ENCODE peak calls at places on chromosome 3, in seven cellular contexts. Z is H9, W is mesenchymal stem cell, H is mesendoderm, A is H1, P is trophoblast cell, V is IMR-90. M is an unnamed sample.

GRCh38 chr3:130414457-130414856 is 69.0 kb downstream of the COL6A5 start:
- DNase-seq in Z (no peak), A (no peak), H (no peak), V (no peak), W (no peak), P (no peak), M (no peak)

GRCh38 chr3:25478358-25478757 is 50.3 kb downstream of the RARB start:
- DNase-seq in V (no peak), P (no peak), H (no peak), A (no peak), W (no peak), Z (no peak), M (no peak)

GRCh38 chr3:112253301-112253971 is 40.6 kb downstream of the SLC9C1 start:
- DNase-seq in A (no peak), H (no peak), Z (no peak), W (no peak), P (no peak), V (no peak), M (no peak)

GRCh38 chr3:166013073-166013679 is 176.0 kb upstream of the BCHE start:
- DNase-seq in W (peak), V (peak), P (peak), Z (no peak), H (peak), A (no peak), M (peak)

GRCh38 chr3:23991236-23992050 is 46.4 kb downstream of the NR1D2 start:
- DNase-seq in H (no peak), P (no peak), V (peak), W (peak), Z (no peak), A (no peak), M (no peak)

GRCh38 chr3:169980055-169980454 is 13.4 kb downstream of the SEC62 start:
- DNase-seq in W (peak), A (no peak), P (no peak), H (no peak), Z (no peak), V (peak), M (no peak)

GRCh38 chr3:11335056-11335608 is 62.9 kb downstream of the ATG7 start:
- DNase-seq in H (peak), V (peak), W (peak), A (no peak), Z (no peak), P (peak), M (peak)

GRCh38 chr3:152043620-152044019 is 170.2 kb downstream of the SUCNR1 start:
- DNase-seq in W (no peak), H (no peak), A (no peak), P (no peak), V (no peak), Z (no peak), M (no peak)

GRCh38 chr3:156548041-156548687 is 6.8 kb downstream of the SSR3 start:
- DNase-seq in Z (no peak), W (peak), A (no peak), H (no peak), P (no peak), V (no peak), M (no peak)

GRCh38 chr3:55175423-55175822 is 247.6 kb upstream of the LRTM1 start:
- DNase-seq in A (no peak), H (no peak), V (no peak), W (no peak), Z (no peak), P (no peak), M (no peak)
- H2BK5ac ChIP-seq in A (no peak), H (no peak), V (peak), W (no peak), Z (no peak), P (no peak), M (no peak)

GRCh38 chr3:178562869-178563232 is 26.6 kb downstream of the KCNMB2 start:
- DNase-seq in V (no peak), A (no peak), W (peak), Z (no peak), P (no peak), H (no peak), M (no peak)

GRCh38 chr3:178562143-178562868 is 26.1 kb downstream of the KCNMB2 start:
- DNase-seq in Z (no peak), A (no peak), W (peak), P (no peak), V (no peak), H (peak), M (no peak)

DNA sequence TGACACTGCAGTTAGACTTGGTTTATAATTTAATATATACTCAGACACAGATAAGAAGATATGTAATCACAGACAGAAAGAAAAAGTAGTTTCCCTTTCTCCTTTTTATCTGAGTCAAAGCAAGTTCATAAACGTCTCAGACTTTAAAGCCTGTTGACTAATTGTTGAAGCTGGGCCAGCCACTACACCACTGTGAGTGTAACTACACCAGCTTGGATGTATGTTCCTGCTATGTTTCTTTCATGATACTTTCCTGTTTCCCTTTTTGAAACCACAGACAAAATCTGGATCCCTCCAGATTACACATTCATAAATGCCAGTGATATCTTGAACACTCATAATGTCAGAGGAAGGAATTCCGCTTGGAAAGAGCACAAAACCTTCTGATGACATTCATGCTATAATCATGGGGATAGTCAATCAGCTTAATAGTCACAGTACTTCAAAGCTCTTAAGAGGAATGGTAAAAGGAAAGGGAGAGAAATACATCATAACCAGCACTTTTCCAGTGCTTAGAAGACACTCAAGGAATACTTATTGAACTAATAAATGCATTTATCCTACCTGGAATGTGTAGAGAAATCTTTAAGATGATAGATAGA is 32.0 kb downstream of the KCNMB2 start:
- DNase-seq in V (no peak), W (peak), P (no peak), H (no peak), A (no peak), Z (no peak), M (no peak)
- H3K18ac ChIP-seq in V (no peak), W (no peak), P (no peak), H (no peak), A (no peak), Z (no peak), M (no peak)

GRCh38 chr3:126765187-126766069 is 61.4 kb downstream of the CHCHD6 start:
- DNase-seq in H (no peak), W (no peak), P (no peak), V (no peak), A (no peak), Z (no peak), M (no peak)
- H2BK5ac ChIP-seq in H (no peak), W (no peak), P (no peak), V (no peak), A (no peak), Z (no peak), M (no peak)

DNA sequence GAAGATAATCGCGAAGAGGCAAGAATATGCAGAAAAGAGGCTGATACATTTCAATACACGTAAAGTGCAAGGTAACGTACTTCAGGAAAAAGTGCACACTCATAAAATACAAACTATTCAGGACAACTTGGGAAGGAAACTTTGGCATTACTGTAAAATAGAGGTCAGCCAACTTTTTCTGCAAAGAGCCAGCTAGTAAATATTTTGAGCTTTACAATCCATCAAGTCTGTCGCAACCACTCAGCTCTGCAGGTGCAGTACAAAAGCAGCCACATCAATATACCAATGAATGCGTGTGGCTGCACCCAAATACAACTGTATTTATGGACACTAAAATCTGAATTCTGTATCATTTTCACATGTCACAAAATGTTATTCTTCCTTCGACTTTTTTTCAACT is 51.6 kb upstream of the THUMPD3 start:
- DNase-seq in A (no peak), Z (no peak), V (no peak), W (no peak), P (no peak), H (no peak), M (no peak)
- H3K18ac ChIP-seq in A (no peak), Z (no peak), V (no peak), W (no peak), P (no peak), H (no peak), M (no peak)

GRCh38 chr3:184585545-184585944 is 24.0 kb downstream of the EPHB3 start:
- DNase-seq in H (no peak), A (no peak), W (no peak), V (no peak), Z (no peak), P (no peak), M (no peak)

GRCh38 chr3:184586871-184587270 is 25.3 kb downstream of the EPHB3 start:
- DNase-seq in A (no peak), Z (no peak), H (no peak), W (no peak), P (no peak), V (no peak), M (no peak)

GRCh38 chr3:184590795-184591194 is 29.2 kb downstream of the EPHB3 start:
- DNase-seq in V (no peak), W (no peak), H (no peak), P (no peak), Z (no peak), A (no peak), M (no peak)

GRCh38 chr3:184591789-184592188 is 30.2 kb downstream of the EPHB3 start:
- DNase-seq in W (no peak), P (no peak), Z (no peak), H (no peak), V (no peak), A (no peak), M (no peak)

GRCh38 chr3:184588776-184589175 is 27.2 kb downstream of the EPHB3 start:
- DNase-seq in V (no peak), A (no peak), Z (no peak), W (no peak), P (no peak), H (no peak), M (no peak)
- H2BK5ac ChIP-seq in V (no peak), A (peak), Z (no peak), W (no peak), P (no peak), H (no peak), M (no peak)

GRCh38 chr3:182487621-182488020 is 305.7 kb upstream of the ATP11B start:
- DNase-seq in Z (no peak), P (no peak), H (no peak), W (no peak), A (no peak), V (no peak), M (no peak)

GRCh38 chr3:182492536-182492935 is 300.8 kb upstream of the ATP11B start:
- DNase-seq in V (no peak), A (no peak), W (no peak), Z (no peak), H (no peak), P (no peak), M (no peak)

GRCh38 chr3:182491571-182491970 is 301.7 kb upstream of the ATP11B start:
- DNase-seq in A (no peak), V (no peak), P (no peak), Z (no peak), H (no peak), W (no peak), M (no peak)

GRCh38 chr3:182487048-182487447 is 306.3 kb upstream of the ATP11B start:
- DNase-seq in H (no peak), A (no peak), Z (no peak), P (no peak), W (no peak), V (no peak), M (no peak)

GRCh38 chr3:182490601-182491485 is 302.5 kb upstream of the ATP11B start:
- DNase-seq in Z (no peak), W (peak), A (no peak), H (peak), V (no peak), P (peak), M (peak)
- H3K18ac ChIP-seq in Z (no peak), W (no peak), A (peak), H (no peak), V (no peak), P (no peak), M (no peak)

DNA sequence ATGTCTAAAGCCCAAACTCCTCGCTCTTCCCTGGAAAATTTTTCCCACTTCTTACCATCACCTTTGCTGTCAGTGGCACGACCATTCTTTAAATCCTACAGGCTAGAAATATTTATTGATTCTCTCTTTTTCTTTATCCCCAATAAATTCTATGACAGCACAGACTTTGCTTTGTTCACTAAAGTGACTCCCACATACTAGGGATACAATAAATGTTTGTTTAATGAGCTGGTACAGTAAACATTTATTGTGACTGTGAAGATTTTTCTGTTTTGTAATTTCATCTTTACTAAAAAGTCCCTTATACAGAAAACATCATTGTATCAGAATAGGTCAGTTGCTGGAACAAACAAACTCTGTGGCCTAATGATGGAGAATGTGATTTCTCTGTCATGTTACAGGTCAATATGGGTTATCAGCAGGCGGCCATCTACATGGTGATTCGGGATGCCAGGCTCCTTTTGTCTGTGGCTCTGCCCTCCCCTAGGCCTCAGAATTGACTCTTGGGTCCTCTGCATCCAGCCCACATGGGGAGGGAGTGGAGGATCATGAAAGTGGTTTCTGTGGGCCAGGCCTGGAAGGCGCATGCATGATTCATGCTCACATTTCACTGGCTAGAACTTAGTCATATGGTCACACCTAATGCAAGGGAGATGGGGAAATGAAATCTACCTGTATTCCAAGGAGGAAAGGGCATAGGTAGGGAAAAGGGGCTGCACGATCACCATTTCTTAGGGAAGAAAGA is 22.7 kb upstream of the KNG1 start:
- DNase-seq in W (no peak), Z (no peak), P (no peak), H (no peak), A (no peak), V (no peak), M (no peak)
- H2BK5ac ChIP-seq in W (no peak), Z (no peak), P (no peak), H (no peak), A (no peak), V (no peak), M (no peak)